ENCODE peak calls at places on chromosomes 13 and 19, in eight cellular contexts. X is activated T-helper 1 cell treated with Interleukin-2 at 50 U/mL for 16 hours, F is cardiac fibroblast, N is amniotic stem cell, Y is activated B cell treated with CpG ODN at 0.5 μM for 24 hours, E is activated T-cell treated with anti-CD3 and anti-CD28 coated beads for 1 hour, T is fibroblast of the aortic adventitia, O is GM04503. Z is an unnamed sample.

GRCh38 chr13:69198706-69199105 is 908.9 kb upstream of the ATXN8OS start:
- DNase-seq in N (no peak), E (no peak), T (no peak), Y (no peak), F (no peak), O (no peak), X (no peak), Z (no peak)

GRCh38 chr13:36725936-36726335 is 52.1 kb downstream of the SERTM1 start:
- DNase-seq in T (no peak), F (no peak), X (no peak), Y (no peak), E (no peak), O (no peak), N (no peak), Z (no peak)

GRCh38 chr19:29245221-29245620 is 32.3 kb upstream of the UQCRFS1 start:
- DNase-seq in E (no peak), X (no peak), O (no peak), Y (no peak), T (no peak), N (no peak), F (no peak), Z (no peak)

GRCh38 chr19:34926361-34926684 is 380 bp upstream of the ZNF30 start:
- DNase-seq in T (no peak), Y (no peak), N (no peak), X (no peak), O (no peak), E (no peak), F (no peak), Z (no peak)

GRCh38 chr19:1671716-1672037 is 19.3 kb upstream of the TCF3 start:
- DNase-seq in Y (no peak), O (no peak), N (no peak), X (no peak), E (no peak), F (no peak), T (no peak), Z (no peak)

GRCh38 chr13:82688400-82688999 is 1193.8 kb downstream of the SLITRK1 start:
- DNase-seq in F (peak; percentile 23), O (no peak), E (no peak), X (no peak), T (peak; percentile 43), Y (no peak), N (no peak), Z (no peak)

GRCh38 chr13:20512042-20512683 is 13.5 kb downstream of the CRYL1 start:
- DNase-seq in E (no peak), T (no peak), X (no peak), N (no peak), F (no peak), Y (no peak), O (no peak), Z (no peak)

GRCh38 chr13:108859202-108860012 is 230.0 kb downstream of the MYO16 start:
- DNase-seq in Y (no peak), O (peak; percentile 22), N (peak; percentile 14), T (peak; percentile 73), F (peak; percentile 70), X (no peak), E (no peak), Z (no peak)

GRCh38 chr13:109131698-109132257 is 502.4 kb downstream of the MYO16 start:
- DNase-seq in N (no peak), X (no peak), O (no peak), T (peak; percentile 6), E (no peak), Y (no peak), F (peak; percentile 50), Z (no peak)

GRCh38 chr13:35478384-35479222 is 2.1 kb upstream of the MAB21L1 start:
- DNase-seq in T (no peak), F (no peak), Y (no peak), X (no peak), E (no peak), N (no peak), O (no peak), Z (no peak)

GRCh38 chr13:91356919-91357612 is 9.6 kb downstream of the MIR17HG start:
- DNase-seq in F (no peak), T (no peak), X (no peak), N (no peak), E (no peak), Y (no peak), O (no peak), Z (no peak)

GRCh38 chr19:2477732-2478191 is 1.8 kb downstream of the GADD45B start:
- DNase-seq in E (no peak), X (no peak), O (no peak), Y (peak; percentile 45), T (peak; percentile 66), N (no peak), F (peak; percentile 59), Z (peak; percentile 47)

GRCh38 chr13:33275916-33276315 is 9.6 kb downstream of the STARD13 start:
- DNase-seq in E (no peak), T (peak; percentile 93), F (no peak), N (no peak), O (peak; percentile 78), Y (no peak), X (no peak), Z (no peak)

GRCh38 chr19:16244091-16244490 is 46.4 kb downstream of the AP1M1 start:
- DNase-seq in O (peak; percentile 34), X (no peak), F (peak; percentile 46), Y (no peak), N (peak; percentile 18), T (peak; percentile 62), E (no peak), Z (no peak)

GRCh38 chr13:113207890-113208423 is 512 bp downstream of the PCID2 start:
- DNase-seq in E (no peak), T (peak; percentile 46), Y (no peak), X (no peak), F (peak; percentile 63), N (no peak), O (no peak), Z (peak; percentile 73)

GRCh38 chr19:5367530-5368133 is 27.0 kb upstream of the PTPRS start:
- DNase-seq in Y (no peak), E (no peak), F (no peak), X (no peak), T (no peak), O (no peak), N (no peak), Z (no peak)

GRCh38 chr19:14363203-14364097 is 17.8 kb upstream of the ADGRE5 start:
- DNase-seq in Y (peak; percentile 40), O (no peak), N (no peak), F (peak; percentile 85), T (peak; percentile 74), E (peak; percentile 48), X (no peak), Z (peak; percentile 93)

GRCh38 chr19:30375651-30376050 is 3.5 kb downstream of the ZNF536 start:
- DNase-seq in N (no peak), T (no peak), F (no peak), X (no peak), Y (no peak), E (no peak), O (no peak), Z (no peak)

GRCh38 chr13:66138172-66138811 is 1091.8 kb downstream of the PCDH9 start:
- DNase-seq in O (no peak), N (no peak), E (no peak), T (no peak), F (no peak), Y (no peak), X (no peak), Z (no peak)

GRCh38 chr19:39428309-39429112 is 7.2 kb downstream of the RPS16 start:
- DNase-seq in Y (no peak), O (no peak), T (peak; percentile 87), N (peak; percentile 64), X (no peak), E (no peak), F (peak; percentile 72), Z (peak; percentile 81)

GRCh38 chr19:57434386-57435061 is 601 bp upstream of the ZNF749 start:
- DNase-seq in N (no peak), O (no peak), Y (no peak), T (no peak), F (peak; percentile 57), X (no peak), E (no peak), Z (no peak)

GRCh38 chr19:6694147-6694815 is 24.3 kb upstream of the TNFSF14 start:
- DNase-seq in F (peak; percentile 44), E (no peak), T (no peak), O (no peak), Y (no peak), N (no peak), X (no peak), Z (no peak)

GRCh38 chr19:53246498-53246897 is 8.2 kb downstream of the ZNF677 start:
- DNase-seq in O (no peak), Y (no peak), N (no peak), E (no peak), X (no peak), F (no peak), T (no peak), Z (no peak)

Z was measured in tibial artery.